ENCODE peak calls at places on chromosomes 3 and 15, in six cellular contexts. X is kidney epithelial cell, Z is retinal pigment epithelial cell, O is endodermal cell, G is uterus, L is ascending aorta. B is an unnamed sample.

GRCh38 chr3:140493271-140493670 is 184.6 kb upstream of the TRIM42 start:
- DNase-seq in Z (no peak), G (no peak), L (no peak), O (no peak), X (no peak), B (no peak)

GRCh38 chr3:58573638-58574037 is 3.6 kb downstream of the FAM107A start:
- DNase-seq in G (no peak), X (no peak), O (no peak), Z (no peak), L (no peak), B (no peak)

GRCh38 chr15:101251830-101252820 is at the start of gene CHSY1:
- DNase-seq in X (no peak), Z (peak; percentile 63), L (peak; percentile 83), G (peak; percentile 93), O (peak; percentile 85), B (peak; percentile 88)

GRCh38 chr3:47283596-47284364 is 1.0 kb downstream of the KLHL18 start:
- DNase-seq in L (no peak), G (no peak), O (peak; percentile 78), Z (no peak), X (no peak), B (no peak)

GRCh38 chr3:189833266-189833665 is 202.1 kb downstream of the TP63 start:
- DNase-seq in L (no peak), X (no peak), G (no peak), Z (no peak), O (no peak), B (no peak)

GRCh38 chr15:31101262-31102048 is at the start of gene TRPM1:
- DNase-seq in L (no peak), O (no peak), Z (no peak), X (no peak), G (no peak), B (no peak)

GRCh38 chr15:92633001-92633400 is 22.6 kb downstream of the FAM174B start:
- DNase-seq in G (no peak), X (no peak), O (no peak), Z (no peak), L (no peak), B (no peak)

GRCh38 chr15:92719024-92719423 is 63.4 kb upstream of the FAM174B start:
- DNase-seq in L (no peak), O (no peak), X (no peak), G (no peak), Z (no peak), B (no peak)

GRCh38 chr3:10524799-10525301 is 19.5 kb upstream of the ATP2B2 start:
- DNase-seq in Z (no peak), X (no peak), L (no peak), G (no peak), O (peak; percentile 34), B (no peak)

GRCh38 chr3:146813496-146813895 is 208.3 kb upstream of the PLSCR5 start:
- DNase-seq in G (no peak), Z (no peak), O (no peak), L (no peak), X (no peak), B (no peak)

GRCh38 chr3:8436667-8437287 is 64.8 kb upstream of the LMCD1 start:
- DNase-seq in G (no peak), L (no peak), O (no peak), Z (no peak), X (no peak), B (no peak)

GRCh38 chr3:154656496-154656895 is 226.5 kb upstream of the GPR149 start:
- DNase-seq in Z (no peak), L (no peak), O (no peak), G (no peak), X (no peak), B (no peak)

GRCh38 chr15:93042211-93042610 is 46.8 kb downstream of the RGMA start:
- DNase-seq in L (no peak), O (no peak), X (no peak), Z (no peak), G (no peak), B (no peak)

GRCh38 chr15:37877851-37878577 is 56.4 kb upstream of the TMCO5A start:
- DNase-seq in G (no peak), O (no peak), L (no peak), X (no peak), Z (no peak), B (no peak)

GRCh38 chr3:146274833-146275232 is 23.9 kb upstream of the PLSCR4 start:
- DNase-seq in O (no peak), Z (no peak), L (no peak), G (no peak), X (no peak), B (no peak)

GRCh38 chr3:155031191-155031590 is 48.9 kb upstream of the MME start:
- DNase-seq in Z (no peak), X (no peak), G (no peak), L (no peak), O (no peak), B (no peak)

GRCh38 chr15:47965297-47965696 is 155.5 kb upstream of the SLC24A5 start:
- DNase-seq in L (no peak), O (peak; percentile 76), Z (no peak), X (no peak), G (no peak), B (no peak)

GRCh38 chr15:35252351-35252865 is 167.3 kb upstream of the NANOGP8 start:
- DNase-seq in Z (no peak), X (no peak), L (no peak), O (no peak), G (no peak), B (no peak)

GRCh38 chr3:141795311-141795710 is 32.1 kb downstream of the GRK7 start:
- DNase-seq in O (no peak), L (no peak), X (no peak), G (no peak), Z (no peak), B (no peak)

GRCh38 chr3:57949779-57950618 is 58.2 kb upstream of the FLNB start:
- DNase-seq in G (peak; percentile 76), L (peak; percentile 33), Z (no peak), O (no peak), X (no peak), B (no peak)

GRCh38 chr3:86954226-86954625 is 36.7 kb downstream of the VGLL3 start:
- DNase-seq in G (no peak), Z (no peak), X (no peak), O (no peak), L (no peak), B (no peak)

GRCh38 chr15:55587321-55588069 is 650 bp downstream of the PYGO1 start:
- DNase-seq in X (no peak), Z (no peak), G (peak; percentile 27), O (peak; percentile 87), L (no peak), B (no peak)

DNA sequence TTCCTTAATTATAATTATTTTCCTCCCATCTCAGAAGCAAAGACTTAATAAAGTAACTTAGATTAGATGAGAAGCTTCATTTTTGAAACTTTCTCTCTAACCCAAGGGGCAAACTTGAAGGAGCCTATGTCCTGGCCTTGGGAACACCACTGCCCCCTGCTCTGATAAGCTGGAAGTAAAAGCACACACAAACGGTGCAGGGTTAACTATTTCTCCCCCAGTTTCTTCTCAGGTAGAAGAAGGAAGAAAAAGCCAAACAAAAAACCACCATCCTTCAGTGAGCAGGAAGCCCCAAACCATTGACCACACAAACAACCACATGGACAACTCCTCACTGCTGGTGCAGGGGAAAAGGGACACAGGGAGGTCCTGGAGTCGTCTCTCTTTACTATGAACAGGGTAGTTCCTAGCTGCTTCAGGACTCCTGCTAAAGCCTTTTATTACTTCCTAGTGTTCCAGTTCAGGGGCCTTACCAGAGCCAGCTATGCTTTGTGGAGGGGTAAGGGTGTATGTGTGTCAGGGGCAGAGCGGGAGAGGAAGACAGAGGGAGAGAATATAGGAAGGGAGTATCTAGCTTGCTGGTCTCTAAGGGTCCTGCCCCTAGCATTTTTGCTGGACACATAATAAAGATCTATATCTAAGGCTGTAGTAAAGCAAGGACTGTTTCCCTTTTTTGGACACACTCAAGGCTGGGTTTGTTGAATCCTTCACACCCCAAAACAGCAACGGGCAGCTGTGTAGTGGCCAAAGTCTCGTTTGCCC is 94.0 kb upstream of the UMPS start:
- DNase-seq in L (no peak), G (no peak), Z (no peak), O (peak; percentile 55), X (no peak), B (peak; percentile 29)
- H3K4me3 ChIP-seq in L (no peak overlapping the region), G (no peak overlapping the region), Z (no peak overlapping the region), O (no peak overlapping the region), X (no peak overlapping the region), B (no peak overlapping the region)

DNA sequence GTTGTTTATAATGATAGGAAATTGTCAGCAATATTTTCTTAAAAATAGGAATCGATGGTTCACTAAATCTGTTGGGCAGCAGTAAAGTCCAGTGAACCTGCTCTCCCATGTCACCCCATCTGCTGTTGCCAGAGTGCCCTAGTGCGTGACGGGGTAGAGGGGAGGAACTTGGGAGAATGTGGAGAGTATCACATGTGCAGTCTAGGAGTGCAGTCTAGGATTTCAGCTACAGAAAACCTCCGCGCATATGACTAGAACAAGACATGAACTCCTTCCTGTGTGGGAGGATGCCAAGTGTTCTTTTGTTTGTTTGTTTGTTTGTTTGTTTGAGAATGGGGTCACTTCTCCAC is 74.6 kb upstream of the ACAD9 start:
- DNase-seq in O (no peak), G (no peak), Z (no peak), L (no peak), X (no peak), B (no peak)
- H3K4me3 ChIP-seq in O (no peak overlapping the region), G (no peak overlapping the region), Z (no peak overlapping the region), L (no peak overlapping the region), X (no peak overlapping the region), B (no peak overlapping the region)

GRCh38 chr3:25468866-25469319 is 40.8 kb downstream of the RARB start:
- DNase-seq in L (no peak), G (peak; percentile 87), Z (no peak), X (no peak), O (peak; percentile 69), B (no peak)
- H3K4me3 ChIP-seq in L (peak overlapping the region; percentile 8), G (no peak overlapping the region), Z (no peak overlapping the region), X (no peak overlapping the region), O (no peak overlapping the region), B (no peak overlapping the region)

DNA sequence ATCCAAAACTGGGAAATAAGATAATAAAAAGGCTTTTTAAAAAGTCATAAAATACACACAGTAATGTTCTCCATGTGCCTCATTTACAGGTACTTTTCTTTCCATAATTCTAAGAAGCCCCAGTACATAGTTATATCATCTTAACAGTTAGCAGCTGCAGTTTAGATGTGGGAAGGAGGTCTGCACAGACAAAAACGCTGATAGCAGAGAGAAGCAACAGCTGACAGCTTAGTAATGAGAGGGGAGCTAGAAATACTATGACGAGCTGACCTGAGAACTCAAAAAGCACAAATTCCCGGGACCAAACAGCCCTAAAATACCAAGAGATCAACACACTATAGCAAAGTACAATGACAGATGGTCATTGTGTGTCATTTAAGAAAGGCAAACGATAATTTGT is 36.7 kb upstream of the ARHGEF3 start:
- DNase-seq in L (no peak), X (no peak), Z (no peak), G (no peak), O (no peak), B (no peak)
- H3K4me3 ChIP-seq in L (no peak overlapping the region), X (no peak overlapping the region), Z (no peak overlapping the region), G (no peak overlapping the region), O (no peak overlapping the region), B (no peak overlapping the region)

GRCh38 chr3:39149059-39149455 is 4.3 kb downstream of the CSRNP1 start:
- DNase-seq in L (no peak), Z (no peak), O (no peak), X (no peak), G (no peak), B (no peak)
- H3K4me3 ChIP-seq in L (peak overlapping the region; percentile 91), Z (no peak overlapping the region), O (peak overlapping the region; percentile 90), X (no peak overlapping the region), G (no peak overlapping the region), B (no peak overlapping the region)